ENCODE peak calls at places on chromosome X, in four cellular contexts. W, D, J and L are unnamed samples.

GRCh38 chrX:10216208-10216607 is 59.4 kb downstream of the CLCN4 start:
- DNase-seq in D (no peak), J (no peak), W (no peak), L (no peak)

GRCh38 chrX:22300130-22300529 is 27.4 kb downstream of the CBLL2 start:
- DNase-seq in J (peak; percentile 45), W (peak; percentile 19), D (no peak), L (no peak)

GRCh38 chrX:50206753-50207152 is 2.2 kb downstream of the CCNB3 start:
- DNase-seq in J (no peak), D (no peak), W (no peak), L (no peak)

GRCh38 chrX:148290937-148291336 is 209.5 kb upstream of the AFF2 start:
- DNase-seq in J (no peak), W (no peak), D (no peak), L (no peak)

GRCh38 chrX:148500428-148501120 is at the start of gene AFF2:
- DNase-seq in W (peak; percentile 54), D (no peak), J (no peak), L (no peak)

GRCh38 chrX:57952320-57952678 is 42.0 kb upstream of the ZXDA start:
- DNase-seq in D (no peak), W (no peak), J (no peak), L (no peak)

GRCh38 chrX:57595381-57595811 is 3.6 kb downstream of the ZXDB start:
- DNase-seq in J (no peak), D (no peak), W (no peak), L (no peak)

GRCh38 chrX:142040906-142041305 is 137.2 kb downstream of the MAGEC1 start:
- DNase-seq in D (no peak), W (no peak), J (no peak), L (no peak)

GRCh38 chrX:104335765-104336164 is 81.0 kb upstream of the ESX1 start:
- DNase-seq in W (no peak), D (no peak), J (no peak), L (no peak)

GRCh38 chrX:29826651-29827206 is 388.6 kb upstream of the MAGEB2 start:
- DNase-seq in D (no peak), J (no peak), W (no peak), L (no peak)

GRCh38 chrX:47241201-47242011 is 8.6 kb downstream of the USP11 start:
- DNase-seq in W (no peak), J (no peak), D (no peak), L (no peak)

GRCh38 chrX:97633798-97634197 is 750.1 kb downstream of the RPA4 start:
- DNase-seq in W (no peak), D (no peak), J (no peak), L (no peak)

GRCh38 chrX:97628326-97628725 is 744.6 kb downstream of the RPA4 start:
- DNase-seq in D (no peak), J (no peak), W (no peak), L (no peak)

GRCh38 chrX:97628807-97629596 is 745.3 kb downstream of the RPA4 start:
- DNase-seq in D (no peak), J (no peak), W (no peak), L (no peak)

GRCh38 chrX:97629597-97629985 is 745.9 kb downstream of the RPA4 start:
- DNase-seq in J (no peak), W (peak; percentile 9), D (no peak), L (no peak)
- TF ChIP-seq ELF1 in J (no peak), W (no peak), D (no peak), L (no peak)

GRCh38 chrX:39691724-39692123 is 406.0 kb downstream of the BCOR start:
- DNase-seq in W (no peak), D (no peak), J (no peak), L (no peak)
- TF ChIP-seq ELF1 in W (no peak), D (no peak), J (no peak), L (no peak)

DNA sequence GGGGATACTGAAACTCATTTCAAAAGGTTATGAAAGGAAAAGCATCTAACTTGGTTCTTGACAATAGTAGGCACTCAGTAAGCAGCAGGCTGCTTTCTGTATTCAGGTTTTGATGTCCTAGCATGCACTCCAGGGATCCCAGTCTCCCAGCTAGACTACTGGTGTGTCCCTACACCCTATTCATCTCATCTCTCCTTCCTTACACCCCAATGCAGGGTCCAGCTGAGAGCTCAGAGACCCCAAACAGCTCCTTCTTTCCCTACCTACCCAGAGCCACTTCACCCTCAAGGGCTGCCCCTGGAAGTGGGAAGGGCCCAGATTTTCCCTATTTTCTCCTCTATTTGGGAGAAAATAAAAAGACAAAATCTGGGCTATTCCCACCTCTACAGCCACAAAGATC is 1.6 kb upstream of the EFNB1 start:
- DNase-seq in W (no peak), J (no peak), D (no peak), L (no peak)
- TF ChIP-seq ELF1 in W (no peak), J (no peak), D (no peak), L (no peak)

GRCh38 chrX:154739952-154740351 is 10.9 kb downstream of the GAB3 start:
- DNase-seq in D (no peak), J (no peak), W (no peak), L (no peak)

GRCh38 chrX:154742623-154743022 is 8.3 kb downstream of the GAB3 start:
- DNase-seq in W (no peak), D (peak; percentile 38), J (no peak), L (no peak)

GRCh38 chrX:154735695-154736393 is 15.0 kb downstream of the GAB3 start:
- DNase-seq in W (no peak), J (no peak), D (no peak), L (no peak)

GRCh38 chrX:154734101-154734781 is 16.6 kb downstream of the GAB3 start:
- DNase-seq in J (no peak), W (no peak), D (peak; percentile 32), L (no peak)

DNA sequence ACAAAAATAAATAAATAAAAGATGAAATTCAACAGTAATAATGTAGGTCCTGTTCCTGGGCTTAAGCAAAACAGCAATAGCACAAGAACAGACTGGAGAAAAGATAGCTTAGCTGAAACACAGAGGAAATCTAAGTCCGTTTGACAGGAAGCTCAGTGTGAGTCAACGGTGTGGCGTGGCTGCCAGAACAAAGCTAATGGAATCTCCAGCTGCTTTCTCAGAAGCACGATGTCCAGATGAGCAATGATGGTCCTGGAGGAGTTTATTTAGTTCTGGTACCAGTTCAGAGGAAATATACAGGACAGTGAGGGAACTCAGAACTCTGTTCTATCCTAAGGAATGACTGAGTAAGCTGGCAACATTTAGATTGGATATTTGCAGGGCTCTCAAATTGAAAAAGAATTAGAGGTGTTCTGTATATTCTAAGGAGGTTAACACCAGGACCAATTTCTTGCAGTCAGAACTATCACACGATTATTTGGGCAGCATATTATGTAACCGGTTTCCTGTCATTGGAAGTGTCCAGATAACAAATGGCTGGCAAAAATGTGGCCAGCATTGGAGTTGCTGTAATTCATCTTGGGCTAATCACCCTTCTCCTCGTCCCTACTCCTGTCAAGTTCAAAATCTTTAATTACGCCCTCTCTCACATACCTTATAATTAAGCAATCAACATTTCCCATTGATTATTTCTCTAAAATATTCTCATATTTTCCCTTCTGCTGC is 12.7 kb downstream of the GAB3 start:
- DNase-seq in D (peak; percentile 62), W (no peak), J (no peak), L (no peak)
- TF ChIP-seq ELF1 in D (no peak), W (no peak), J (no peak), L (no peak)

GRCh38 chrX:152479525-152479924 is 28.4 kb upstream of the GABRA3 start:
- DNase-seq in W (no peak), D (no peak), J (no peak), L (no peak)
- TF ChIP-seq ELF1 in W (no peak), D (no peak), J (no peak), L (no peak)

GRCh38 chrX:40112996-40113395 is 15.2 kb upstream of the BCOR start:
- DNase-seq in W (no peak), D (no peak), J (no peak), L (no peak)
- TF ChIP-seq ELF1 in W (no peak), D (no peak), J (no peak), L (no peak)

GRCh38 chrX:20454117-20454516 is 187.4 kb upstream of the RPS6KA3 start:
- DNase-seq in D (no peak), W (no peak), J (no peak), L (no peak)
- TF ChIP-seq ELF1 in D (no peak), W (no peak), J (no peak), L (no peak)